ENCODE peak calls at places on chromosomes 3 and 15, in ten cellular contexts. D is adrenal gland, L is hepatocyte, A is neural progenitor cell, R is vagina, H is left ventricle myocardium inferior, E is AG04450, M is lower lobe of right lung, T is stomach, O is GM23338. N is an unnamed sample. For H3K27me3, the result is how much of the 10 kb centered on the place peaks cover.

GRCh38 chr3:66033241-66034138 is 5.2 kb downstream of the MAGI1 start:
- DNase-seq in D (no peak), L (no peak), A (no peak), R (no peak), H (no peak), E (no peak), M (no peak), T (no peak), O (no peak), N (no peak)

GRCh38 chr3:106534206-106534605 is 665.4 kb upstream of the CBLB start:
- DNase-seq in D (no peak), L (no peak), A (no peak), R (no peak), H (no peak), E (no peak), M (no peak), T (no peak), O (no peak), N (no peak)

GRCh38 chr3:78940128-78940527 is 827.7 kb downstream of the ROBO1 start:
- DNase-seq in D (no peak), L (no peak), A (no peak), R (no peak), H (no peak), E (no peak), M (no peak), T (no peak), O (peak), N (no peak)

GRCh38 chr3:117752984-117753717 is 1043.6 kb downstream of the TUSC7 start:
- DNase-seq in D (no peak), L (no peak), A (no peak), R (no peak), H (no peak), E (peak), M (no peak), T (no peak), O (no peak), N (no peak)

GRCh38 chr15:63436872-63437375 is 55.3 kb upstream of the CA12 start:
- DNase-seq in D (peak), L (peak), A (peak), R (no peak), H (peak), E (peak), M (peak), T (peak), O (peak), N (peak)

GRCh38 chr15:45729146-45729545 is 94.3 kb downstream of the SQOR start:
- DNase-seq in D (no peak), L (no peak), A (no peak), R (no peak), H (no peak), E (no peak), M (no peak), T (no peak), O (no peak), N (no peak)

GRCh38 chr3:71109241-71109976 is 474.1 kb downstream of the FOXP1 start:
- DNase-seq in D (no peak), L (no peak), A (no peak), R (no peak), H (no peak), E (no peak), M (no peak), T (no peak), O (no peak), N (no peak)

GRCh38 chr15:100105101-100105500 is 236.7 kb downstream of the ADAMTS17 start:
- DNase-seq in D (no peak), L (no peak), A (no peak), R (no peak), H (no peak), E (no peak), M (no peak), T (no peak), O (no peak), N (no peak)

GRCh38 chr3:18079739-18080138 is 337.3 kb upstream of the TBC1D5 start:
- DNase-seq in D (no peak), L (no peak), A (no peak), R (no peak), H (no peak), E (no peak), M (no peak), T (no peak), O (no peak), N (no peak)

GRCh38 chr3:23993556-23994246 is 48.6 kb downstream of the NR1D2 start:
- DNase-seq in D (no peak), L (no peak), A (no peak), R (no peak), H (no peak), E (no peak), M (no peak), T (no peak), O (no peak), N (no peak)

GRCh38 chr15:25674948-25675347 is 188.2 kb downstream of the ATP10A start:
- DNase-seq in D (no peak), L (no peak), A (no peak), R (no peak), H (peak), E (no peak), M (no peak), T (no peak), O (no peak), N (no peak)

GRCh38 chr3:141275032-141275422 is 43.4 kb downstream of the PXYLP1 start:
- DNase-seq in D (no peak), L (no peak), A (no peak), R (no peak), H (no peak), E (no peak), M (no peak), T (no peak), O (no peak), N (no peak)

GRCh38 chr3:99833833-99834583 is 16.3 kb downstream of the CMSS1 start:
- DNase-seq in D (no peak), L (no peak), A (no peak), R (no peak), H (no peak), E (no peak), M (no peak), T (no peak), O (no peak), N (no peak)

GRCh38 chr3:179954226-179954870 is 82.4 kb downstream of the PEX5L start:
- DNase-seq in D (no peak), L (no peak), A (no peak), R (no peak), H (no peak), E (no peak), M (no peak), T (no peak), O (no peak), N (no peak)

GRCh38 chr3:186166036-186166435 is 57.1 kb upstream of the ETV5 start:
- DNase-seq in D (no peak), L (no peak), A (no peak), R (no peak), H (no peak), E (no peak), M (no peak), T (no peak), O (no peak), N (no peak)

GRCh38 chr3:15499536-15499935 is 22.0 kb downstream of the COLQ start:
- DNase-seq in D (peak), L (no peak), A (no peak), R (no peak), H (no peak), E (no peak), M (no peak), T (no peak), O (no peak), N (no peak)

GRCh38 chr15:95304116-95304873 is 1026.2 kb upstream of the NR2F2 start:
- DNase-seq in D (no peak), L (peak), A (no peak), R (no peak), H (no peak), E (peak), M (no peak), T (no peak), O (no peak), N (no peak)

GRCh38 chr15:48616216-48616615 is 29.3 kb downstream of the FBN1 start:
- DNase-seq in D (no peak), L (no peak), A (no peak), R (no peak), H (no peak), E (peak), M (no peak), T (no peak), O (no peak), N (no peak)

GRCh38 chr15:64004582-64004981 is 41.7 kb downstream of the DAPK2 start:
- DNase-seq in D (peak), L (peak), A (no peak), R (no peak), H (no peak), E (no peak), M (no peak), T (peak), O (no peak), N (no peak)

GRCh38 chr3:169460035-169460434 is 203.5 kb downstream of the MECOM start:
- DNase-seq in D (no peak), L (no peak), A (no peak), R (no peak), H (no peak), E (no peak), M (no peak), T (no peak), O (no peak), N (no peak)

GRCh38 chr15:87711011-87711410 is 545.5 kb downstream of the NTRK3 start:
- DNase-seq in D (no peak), L (no peak), A (no peak), R (no peak), H (no peak), E (no peak), M (no peak), T (no peak), O (no peak), N (no peak)

GRCh38 chr3:100169186-100169585 is 54.9 kb upstream of the FILIP1L start:
- DNase-seq in D (no peak), L (no peak), A (no peak), R (no peak), H (peak), E (no peak), M (no peak), T (no peak), O (no peak), N (no peak)

GRCh38 chr3:167187211-167187610 is 192.9 kb downstream of the ZBBX start:
- DNase-seq in D (no peak), L (no peak), A (no peak), R (no peak), H (no peak), E (no peak), M (no peak), T (no peak), O (no peak), N (no peak)

GRCh38 chr3:9468460-9468859 is 71.0 kb downstream of the SETD5 start:
- DNase-seq in D (no peak), L (no peak), A (no peak), R (no peak), H (no peak), E (no peak), M (no peak), T (no peak), O (no peak), N (no peak)

GRCh38 chr3:13870902-13871301 is 9.0 kb downstream of the WNT7A start:
- DNase-seq in D (no peak), L (no peak), A (no peak), R (no peak), H (no peak), E (no peak), M (no peak), T (no peak), O (no peak), N (no peak)

GRCh38 chr15:93066834-93067648 is 22.0 kb downstream of the RGMA start:
- DNase-seq in D (no peak), L (no peak), A (no peak), R (no peak), H (no peak), E (no peak), M (no peak), T (no peak), O (no peak), N (no peak)

GRCh38 chr15:66594344-66594743 is 28.5 kb upstream of the LCTL start:
- DNase-seq in D (no peak), L (no peak), A (no peak), R (no peak), H (no peak), E (no peak), M (peak), T (no peak), O (peak), N (no peak)
- TF ChIP-seq CTCF in D (no peak), L (no peak), A (no peak), R (no peak), H (peak), E (no peak), M (no peak), T (no peak), O (peak), N (no peak)

DNA sequence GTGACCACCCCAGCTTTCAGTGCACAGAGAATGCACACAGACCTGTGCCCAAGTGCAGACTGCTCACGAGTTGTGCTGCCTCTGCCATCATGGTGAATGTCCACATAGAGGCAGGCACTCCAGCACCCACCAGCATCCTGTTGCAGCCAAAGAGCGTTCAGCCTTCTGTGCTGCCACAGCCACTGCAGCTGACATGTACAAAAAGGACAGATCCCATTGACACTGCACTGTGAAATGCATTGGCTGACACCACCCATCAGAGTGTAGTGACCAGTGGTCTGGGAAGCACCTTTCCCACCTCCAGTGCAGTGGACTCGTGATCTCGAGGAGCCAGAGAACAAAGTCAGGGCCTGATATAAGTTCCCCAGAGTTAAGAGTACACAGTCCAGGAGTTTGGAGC is 260.3 kb downstream of the RAP2B start:
- DNase-seq in D (no peak), L (no peak), A (no peak), R (no peak), H (no peak), E (no peak), M (no peak), T (no peak), O (no peak), N (no peak)
- H3K27me3 ChIP-seq in D (under half), L (under half), A (under half), R (under half), H (under half), E (under half), M (under half), T (under half), O (under half), N (under half)

GRCh38 chr3:187919990-187920389 is 174.7 kb upstream of the BCL6 start:
- DNase-seq in D (no peak), L (no peak), A (no peak), R (no peak), H (no peak), E (no peak), M (no peak), T (no peak), O (no peak), N (no peak)
- H3K4me3 ChIP-seq in D (no peak), L (no peak), A (no peak), R (no peak), H (no peak), E (no peak), M (no peak), T (no peak), O (no peak), N (no peak)

GRCh38 chr15:54776410-54776809 is 420.3 kb downstream of the RSL24D1 start:
- DNase-seq in D (no peak), L (no peak), A (no peak), R (no peak), H (no peak), E (no peak), M (no peak), T (no peak), O (no peak), N (no peak)

DNA sequence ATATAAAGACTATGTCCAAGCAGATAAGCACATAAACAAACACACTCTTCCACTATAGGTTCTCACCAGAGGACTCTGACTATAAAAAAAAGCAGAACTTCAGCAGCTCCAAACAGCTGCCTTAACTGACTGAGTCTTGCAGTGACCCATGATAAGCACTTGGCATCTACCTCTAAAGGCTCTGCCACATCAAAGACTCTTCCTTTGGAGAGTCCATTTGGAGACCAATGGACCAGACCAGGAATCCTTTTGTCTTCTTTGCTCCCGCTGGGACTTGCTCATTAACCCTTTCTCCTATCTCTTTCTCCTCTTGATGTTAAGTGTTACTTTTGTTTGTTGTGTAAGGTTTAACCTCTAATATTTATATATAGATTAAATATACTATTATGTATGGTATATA is 424.1 kb downstream of the RSL24D1 start:
- DNase-seq in D (no peak), L (no peak), A (no peak), R (no peak), H (no peak), E (no peak), M (no peak), T (no peak), O (peak), N (no peak)
- TF ChIP-seq CTCF in D (no peak), L (no peak), A (no peak), R (no peak), H (no peak), E (no peak), M (no peak), T (no peak), O (no peak), N (no peak)

GRCh38 chr15:57444877-57445513 is 68.7 kb downstream of the CGNL1 start:
- DNase-seq in D (peak), L (no peak), A (no peak), R (no peak), H (no peak), E (no peak), M (no peak), T (no peak), O (no peak), N (no peak)

GRCh38 chr15:57442371-57442770 is 66.1 kb downstream of the CGNL1 start:
- DNase-seq in D (no peak), L (no peak), A (no peak), R (no peak), H (no peak), E (no peak), M (no peak), T (no peak), O (no peak), N (no peak)

GRCh38 chr15:57445872-57446271 is 69.6 kb downstream of the CGNL1 start:
- DNase-seq in D (no peak), L (no peak), A (no peak), R (no peak), H (no peak), E (no peak), M (no peak), T (no peak), O (peak), N (no peak)

GRCh38 chr15:57443486-57443885 is 67.2 kb downstream of the CGNL1 start:
- DNase-seq in D (no peak), L (no peak), A (no peak), R (no peak), H (no peak), E (no peak), M (no peak), T (no peak), O (no peak), N (no peak)

GRCh38 chr15:57446393-57446792 is 70.1 kb downstream of the CGNL1 start:
- DNase-seq in D (no peak), L (no peak), A (no peak), R (no peak), H (no peak), E (no peak), M (no peak), T (no peak), O (no peak), N (no peak)
- H3K27me3 ChIP-seq in D (under half), L (under half), A (under half), R (under half), H (under half), E (under half), M (under half), T (under half), O (under half), N (under half)

GRCh38 chr3:139283301-139283700 is 60.5 kb upstream of the MRPS22 start:
- DNase-seq in D (no peak), L (no peak), A (no peak), R (no peak), H (no peak), E (no peak), M (no peak), T (no peak), O (no peak), N (no peak)
- H3K4me3 ChIP-seq in D (no peak), L (no peak), A (no peak), R (no peak), H (no peak), E (no peak), M (no peak), T (no peak), O (no peak), N (no peak)

GRCh38 chr3:131896285-131896684 is 138.5 kb downstream of the CPNE4 start:
- DNase-seq in D (no peak), L (no peak), A (no peak), R (no peak), H (no peak), E (no peak), M (no peak), T (no peak), O (no peak), N (no peak)

GRCh38 chr3:131895766-131896165 is 139.0 kb downstream of the CPNE4 start:
- DNase-seq in D (no peak), L (no peak), A (no peak), R (no peak), H (no peak), E (no peak), M (no peak), T (no peak), O (no peak), N (no peak)

DNA sequence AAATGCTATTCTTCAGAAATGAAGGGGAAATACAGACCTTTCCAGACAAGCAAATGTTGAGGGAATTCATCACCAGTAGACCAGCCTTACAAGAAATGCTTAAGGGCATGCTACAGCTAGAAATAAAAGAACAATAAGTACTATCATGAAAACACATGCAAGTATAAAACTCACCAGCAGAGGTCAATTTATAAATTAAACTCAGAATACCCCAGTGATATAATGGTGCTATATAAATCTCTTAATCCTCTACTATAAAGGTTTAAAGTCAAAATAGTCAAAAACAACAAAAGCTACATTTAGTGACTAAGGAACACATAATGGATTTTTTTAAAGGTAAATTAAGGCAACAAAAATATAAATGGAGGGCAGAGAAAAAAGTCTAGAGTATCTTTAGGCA is 142.5 kb downstream of the CPNE4 start:
- DNase-seq in D (no peak), L (no peak), A (no peak), R (no peak), H (no peak), E (no peak), M (no peak), T (no peak), O (no peak), N (no peak)
- TF ChIP-seq CTCF in D (no peak), L (no peak), A (peak), R (no peak), H (no peak), E (peak), M (no peak), T (no peak), O (peak), N (no peak)

DNA sequence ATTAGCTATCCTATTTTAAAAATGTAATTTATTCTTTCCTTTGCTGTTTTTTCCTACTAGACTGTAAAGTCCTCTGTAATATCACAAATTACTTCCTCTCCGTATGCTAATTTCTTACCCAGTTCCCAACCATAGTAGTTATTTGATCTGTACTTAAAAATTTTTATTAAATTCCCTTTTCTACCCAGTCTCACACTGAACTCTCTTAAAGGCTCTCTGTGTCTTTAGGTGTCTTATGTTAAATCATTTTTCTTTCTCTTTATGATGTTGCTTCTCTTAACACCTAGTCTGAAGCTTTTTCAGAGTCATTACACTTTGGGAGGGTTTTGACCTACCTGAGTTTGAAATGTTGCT is 378.6 kb downstream of the NSUN3 start:
- DNase-seq in D (no peak), L (no peak), A (no peak), R (no peak), H (no peak), E (no peak), M (no peak), T (no peak), O (no peak), N (no peak)
- H3K27me3 ChIP-seq in D (under half), L (under half), A (under half), R (under half), H (under half), E (under half), M (under half), T (under half), O (under half), N (under half)

GRCh38 chr3:52535411-52536111 is 844 bp upstream of the UQCC5 start:
- DNase-seq in D (peak), L (no peak), A (no peak), R (peak), H (no peak), E (no peak), M (no peak), T (no peak), O (no peak), N (no peak)
- H3K4me3 ChIP-seq in D (peak), L (no peak), A (no peak), R (peak), H (peak), E (no peak), M (peak), T (peak), O (peak), N (peak)